ENCODE peak calls at places on chromosomes 13 and 19, in eight cellular contexts. L, R, E, I, V, Q, C and W are unnamed samples.

GRCh38 chr13:108306768-108307332 is 37.3 kb downstream of the TNFSF13B start:
- DNase-seq in L (no peak), R (no peak), E (no peak), I (no peak), V (no peak), Q (no peak), C (no peak), W (no peak)

GRCh38 chr19:32166238-32166637 is 179.2 kb upstream of the ZNF507 start:
- DNase-seq in L (no peak), R (no peak), E (no peak), I (no peak), V (no peak), Q (no peak), C (no peak), W (no peak)

GRCh38 chr19:47446534-47447469 is 24.9 kb downstream of the SLC8A2 start:
- DNase-seq in L (no peak), R (no peak), E (no peak), I (peak), V (no peak), Q (no peak), C (no peak), W (peak)

GRCh38 chr13:21015284-21015683 is 46.1 kb downstream of the LATS2 start:
- DNase-seq in L (no peak), R (no peak), E (no peak), I (no peak), V (no peak), Q (no peak), C (no peak), W (peak)

GRCh38 chr13:75705908-75706307 is 69.8 kb downstream of the LMO7 start:
- DNase-seq in L (no peak), R (no peak), E (no peak), I (no peak), V (no peak), Q (no peak), C (no peak), W (no peak)

GRCh38 chr19:2315818-2316353 is 7.9 kb upstream of the LINGO3 start:
- DNase-seq in L (peak), R (peak), E (peak), I (peak), V (peak), Q (no peak), C (peak), W (no peak)

GRCh38 chr13:39039033-39039432 is 777 bp downstream of the NHLRC3 start:
- DNase-seq in L (no peak), R (no peak), E (no peak), I (no peak), V (no peak), Q (no peak), C (no peak), W (no peak)

GRCh38 chr19:14555918-14556661 is 15.8 kb downstream of the NDUFB7 start:
- DNase-seq in L (no peak), R (no peak), E (no peak), I (no peak), V (peak), Q (no peak), C (no peak), W (peak)

GRCh38 chr13:103671547-103671946 is 605.3 kb upstream of the SLC10A2 start:
- DNase-seq in L (no peak), R (no peak), E (no peak), I (no peak), V (no peak), Q (no peak), C (no peak), W (no peak)

GRCh38 chr13:36815069-36815468 is 4.0 kb upstream of the RFXAP start:
- DNase-seq in L (no peak), R (peak), E (peak), I (no peak), V (no peak), Q (no peak), C (no peak), W (peak)

GRCh38 chr13:75803175-75803611 is 167.1 kb downstream of the LMO7 start:
- DNase-seq in L (no peak), R (no peak), E (peak), I (no peak), V (no peak), Q (no peak), C (no peak), W (no peak)

GRCh38 chr19:32404213-32404938 is 1.2 kb upstream of the DPY19L3 start:
- DNase-seq in L (no peak), R (no peak), E (no peak), I (no peak), V (no peak), Q (no peak), C (peak), W (no peak)

GRCh38 chr13:18952225-18953016 is 229.2 kb downstream of the TUBA3C start:
- DNase-seq in L (no peak), R (no peak), E (no peak), I (no peak), V (no peak), Q (no peak), C (no peak), W (no peak)

GRCh38 chr13:51795419-51795818 is 8.5 kb downstream of the DHRS12 start:
- DNase-seq in L (no peak), R (no peak), E (no peak), I (no peak), V (no peak), Q (no peak), C (no peak), W (no peak)

GRCh38 chr19:7983286-7983950 is 22.0 kb downstream of the ELAVL1 start:
- DNase-seq in L (no peak), R (no peak), E (no peak), I (no peak), V (no peak), Q (no peak), C (no peak), W (no peak)

GRCh38 chr13:60627071-60627686 is 230.2 kb downstream of the TDRD3 start:
- DNase-seq in L (peak), R (peak), E (peak), I (no peak), V (peak), Q (no peak), C (peak), W (peak)

GRCh38 chr13:99796175-99796819 is 175.3 kb downstream of the ZIC5 start:
- DNase-seq in L (peak), R (peak), E (peak), I (peak), V (peak), Q (no peak), C (peak), W (peak)

GRCh38 chr19:51111606-51112005 is 3.4 kb upstream of the CTU1 start:
- DNase-seq in L (no peak), R (no peak), E (no peak), I (no peak), V (no peak), Q (no peak), C (peak), W (no peak)

GRCh38 chr13:99829593-99830239 is 141.9 kb downstream of the ZIC5 start:
- DNase-seq in L (no peak), R (no peak), E (no peak), I (no peak), V (no peak), Q (no peak), C (no peak), W (no peak)

GRCh38 chr13:38223093-38223492 is 126.6 kb upstream of the UFM1 start:
- DNase-seq in L (no peak), R (peak), E (peak), I (no peak), V (no peak), Q (no peak), C (no peak), W (peak)

GRCh38 chr13:50128406-50129048 is 113.3 kb downstream of the KCNRG start:
- DNase-seq in L (no peak), R (no peak), E (no peak), I (no peak), V (no peak), Q (no peak), C (no peak), W (no peak)

GRCh38 chr13:48749699-48750473 is 96.2 kb downstream of the CYSLTR2 start:
- DNase-seq in L (peak), R (peak), E (peak), I (peak), V (peak), Q (no peak), C (peak), W (peak)

GRCh38 chr13:75492389-75492788 is 10.4 kb upstream of the TBC1D4 start:
- DNase-seq in L (no peak), R (peak), E (no peak), I (no peak), V (no peak), Q (no peak), C (no peak), W (no peak)

GRCh38 chr13:30711375-30711774 is 24.0 kb upstream of the ALOX5AP start:
- DNase-seq in L (no peak), R (peak), E (no peak), I (no peak), V (no peak), Q (no peak), C (no peak), W (peak)

GRCh38 chr19:40687525-40688016 is 2.9 kb downstream of the NUMBL start:
- DNase-seq in L (no peak), R (peak), E (peak), I (peak), V (no peak), Q (no peak), C (no peak), W (peak)

GRCh38 chr13:24128962-24129361 is 31.6 kb upstream of the SPATA13 start:
- DNase-seq in L (no peak), R (no peak), E (no peak), I (no peak), V (no peak), Q (no peak), C (no peak), W (no peak)

GRCh38 chr13:54953786-54954185 is 1925.2 kb downstream of the OLFM4 start:
- DNase-seq in L (no peak), R (no peak), E (no peak), I (no peak), V (no peak), Q (no peak), C (no peak), W (peak)

GRCh38 chr13:98187862-98188261 is 10.8 kb upstream of the RNF113B start:
- DNase-seq in L (no peak), R (no peak), E (no peak), I (no peak), V (no peak), Q (no peak), C (no peak), W (no peak)

GRCh38 chr19:50723069-50723468 is at the start of gene CLEC11A:
- DNase-seq in L (no peak), R (peak), E (no peak), I (peak), V (no peak), Q (no peak), C (no peak), W (no peak)

GRCh38 chr19:55451522-55452380 is 8.7 kb upstream of the SHISA7 start:
- DNase-seq in L (no peak), R (no peak), E (no peak), I (no peak), V (no peak), Q (no peak), C (no peak), W (no peak)

GRCh38 chr19:42246143-42246868 is 3.9 kb upstream of the GSK3A start:
- DNase-seq in L (no peak), R (peak), E (peak), I (peak), V (peak), Q (no peak), C (peak), W (peak)